ENCODE peak calls at places on chromosomes 12 and 14, in six cellular contexts. P is CD4-positive, alpha-beta T cell; W is uterus; V is cardiac fibroblast; Q is nephron progenitor cell; D is HFFc6. C is an unnamed sample.

GRCh38 chr12:62817556-62818271 is 117.2 kb downstream of the PPM1H start:
- DNase-seq in P (no peak), W (no peak), V (peak), Q (no peak), D (no peak), C (no peak)

GRCh38 chr12:94208433-94208921 is 60.1 kb downstream of the PLXNC1 start:
- DNase-seq in P (no peak), W (no peak), V (peak), Q (no peak), D (no peak), C (no peak)

GRCh38 chr12:25202139-25202538 is 7.1 kb downstream of the ETFRF1 start:
- DNase-seq in P (no peak), W (no peak), V (no peak), Q (no peak), D (no peak), C (no peak)

GRCh38 chr12:25320123-25321006 is 69.6 kb upstream of the KRAS start:
- DNase-seq in P (no peak), W (no peak), V (no peak), Q (no peak), D (no peak), C (no peak)

GRCh38 chr14:64089920-64090319 is 204.3 kb downstream of the ESR2 start:
- DNase-seq in P (no peak), W (no peak), V (no peak), Q (no peak), D (no peak), C (no peak)

GRCh38 chr14:30243805-30244204 is 315.2 kb upstream of the G2E3 start:
- DNase-seq in P (no peak), W (no peak), V (peak), Q (no peak), D (peak), C (no peak)

GRCh38 chr12:52369809-52370208 is 2.5 kb upstream of the KRT85 start:
- DNase-seq in P (no peak), W (no peak), V (no peak), Q (no peak), D (no peak), C (no peak)

GRCh38 chr12:101854747-101855146 is 22.6 kb upstream of the DRAM1 start:
- DNase-seq in P (no peak), W (no peak), V (no peak), Q (no peak), D (no peak), C (no peak)

GRCh38 chr12:69732088-69732487 is 6.6 kb upstream of the RAB3IP start:
- DNase-seq in P (no peak), W (no peak), V (peak), Q (no peak), D (no peak), C (no peak)

GRCh38 chr14:59321184-59321952 is 132.9 kb downstream of the DAAM1 start:
- DNase-seq in P (no peak), W (no peak), V (peak), Q (no peak), D (peak), C (no peak)

GRCh38 chr12:48937170-48937569 is 11.9 kb upstream of the FKBP11 start:
- DNase-seq in P (no peak), W (no peak), V (no peak), Q (no peak), D (no peak), C (no peak)
- TF ChIP-seq CTCF in P (no peak), W (no peak), V (peak), Q (no peak), D (no peak), C (no peak)

GRCh38 chr14:34098985-34099349 is 148.1 kb upstream of the EGLN3 start:
- DNase-seq in P (no peak), W (no peak), V (no peak), Q (no peak), D (no peak), C (no peak)
- TF ChIP-seq CTCF in P (no peak), W (no peak), V (no peak), Q (no peak), D (peak), C (no peak)

DNA sequence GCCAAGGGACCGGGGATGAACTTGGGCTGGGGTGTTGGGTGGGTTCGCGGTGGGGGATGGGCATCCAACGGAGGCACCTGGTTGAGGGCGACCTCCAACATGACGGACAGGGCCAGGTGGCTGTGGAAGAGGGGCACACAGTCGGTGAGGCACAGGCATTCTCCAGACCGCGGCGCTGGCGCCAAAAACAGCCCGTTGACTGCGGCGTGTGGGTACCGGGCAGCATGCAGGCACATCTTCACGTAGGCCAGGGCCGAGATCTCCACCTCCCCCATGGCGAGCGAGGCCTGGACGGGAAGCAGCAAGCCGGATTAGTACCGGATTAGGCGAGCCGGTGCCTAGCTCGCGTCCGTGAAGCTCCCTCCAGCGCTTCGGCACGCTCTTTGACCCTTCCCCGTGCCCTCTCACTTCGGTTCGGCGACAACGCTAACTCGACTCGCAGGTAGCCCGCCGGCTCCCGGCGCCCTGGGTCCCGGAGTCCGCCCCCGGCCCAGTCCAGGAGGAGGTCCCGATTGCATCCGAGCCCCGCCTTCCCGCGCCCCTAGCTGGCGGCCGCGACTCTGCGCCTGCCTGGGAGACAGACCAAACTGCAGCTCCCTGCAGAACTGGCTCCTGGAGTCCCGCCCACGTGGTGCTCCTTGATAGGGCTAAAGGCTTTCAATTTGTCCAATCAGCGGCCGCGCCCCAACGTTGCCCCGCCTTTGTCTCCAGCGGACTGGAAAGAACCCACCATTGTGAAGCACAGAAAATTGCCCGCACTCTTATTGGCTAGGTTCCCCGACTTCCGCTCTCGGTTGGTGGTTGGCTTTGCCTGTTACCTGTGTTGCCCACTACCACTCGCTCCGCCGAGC is at the start of gene EMC9:
- DNase-seq in P (peak), W (peak), V (peak), Q (peak), D (peak), C (peak)
- TF ChIP-seq CTCF in P (no peak), W (peak), V (peak), Q (no peak), D (peak), C (peak)

GRCh38 chr12:130064999-130065398 is 97.3 kb upstream of the FZD10 start:
- DNase-seq in P (no peak), W (no peak), V (no peak), Q (no peak), D (no peak), C (no peak)
- TF ChIP-seq CTCF in P (no peak), W (no peak), V (no peak), Q (no peak), D (no peak), C (no peak)

C was measured in omental fat pad.